ENCODE peak calls at places on chromosome 9, in four cellular contexts. One of them, this sample, is unnamed.
A peak's percentile ranks its signal among the peaks of the same experiment; 100 is the strongest.

GRCh38 chr9:22237497-22238363 is 208.9 kb upstream of the DMRTA1 start:
- DNase-seq in astrocyte: peak; percentile 96
- DNase-seq in endodermal cell: no peak
- DNase-seq in transverse colon: no peak
- DNase-seq in this sample: no peak

GRCh38 chr9:105539452-105539851 is 18.5 kb upstream of the FKTN start:
- DNase-seq in astrocyte: no peak
- DNase-seq in endodermal cell: peak; percentile 55
- DNase-seq in transverse colon: no peak
- DNase-seq in this sample: no peak

GRCh38 chr9:1032181-1032580 is 18.0 kb upstream of the DMRT2 start:
- DNase-seq in astrocyte: no peak
- DNase-seq in endodermal cell: no peak
- DNase-seq in transverse colon: no peak
- DNase-seq in this sample: no peak

GRCh38 chr9:94156549-94157407 is 72.5 kb downstream of the PTPDC1 start:
- DNase-seq in astrocyte: peak; percentile 71
- DNase-seq in endodermal cell: peak; percentile 24
- DNase-seq in transverse colon: peak; percentile 83
- DNase-seq in this sample: no peak

GRCh38 chr9:78921341-78921740 is 624.4 kb downstream of the PSAT1 start:
- DNase-seq in astrocyte: peak; percentile 66
- DNase-seq in endodermal cell: no peak
- DNase-seq in transverse colon: no peak
- DNase-seq in this sample: no peak

GRCh38 chr9:6917162-6917561 is 159.4 kb downstream of the KDM4C start:
- DNase-seq in astrocyte: no peak
- DNase-seq in endodermal cell: no peak
- DNase-seq in transverse colon: no peak
- DNase-seq in this sample: no peak

GRCh38 chr9:108759399-108759798 is 96.4 kb downstream of the ACTL7B start:
- DNase-seq in astrocyte: no peak
- DNase-seq in endodermal cell: no peak
- DNase-seq in transverse colon: no peak
- DNase-seq in this sample: no peak

GRCh38 chr9:90805006-90805993 is 3.7 kb downstream of the SYK start:
- DNase-seq in astrocyte: no peak
- DNase-seq in endodermal cell: no peak
- DNase-seq in transverse colon: no peak
- DNase-seq in this sample: peak; percentile 92

GRCh38 chr9:21287280-21287679 is 17.8 kb downstream of the IFNA5 start:
- DNase-seq in astrocyte: no peak
- DNase-seq in endodermal cell: no peak
- DNase-seq in transverse colon: no peak
- DNase-seq in this sample: no peak

GRCh38 chr9:19641046-19641445 is 147.8 kb downstream of the SLC24A2 start:
- DNase-seq in astrocyte: no peak
- DNase-seq in endodermal cell: no peak
- DNase-seq in transverse colon: no peak
- DNase-seq in this sample: no peak

GRCh38 chr9:124266826-124267201 is 9.1 kb downstream of the NEK6 start:
- DNase-seq in astrocyte: no peak
- DNase-seq in endodermal cell: no peak
- DNase-seq in transverse colon: no peak
- DNase-seq in this sample: no peak

GRCh38 chr9:7844283-7844682 is 44.7 kb upstream of the DMAC1 start:
- DNase-seq in astrocyte: no peak
- DNase-seq in endodermal cell: peak; percentile 55
- DNase-seq in transverse colon: no peak
- DNase-seq in this sample: peak; percentile 24

GRCh38 chr9:134959971-134960310 is 42.2 kb upstream of the FCN1 start:
- DNase-seq in astrocyte: no peak
- DNase-seq in endodermal cell: no peak
- DNase-seq in transverse colon: no peak
- DNase-seq in this sample: peak; percentile 4

GRCh38 chr9:99465231-99465891 is 243.3 kb downstream of the SEC61B start:
- DNase-seq in astrocyte: peak; percentile 67
- DNase-seq in endodermal cell: no peak
- DNase-seq in transverse colon: no peak
- DNase-seq in this sample: peak; percentile 55

GRCh38 chr9:96514825-96515218 is 64.9 kb downstream of the HABP4 start:
- DNase-seq in astrocyte: peak; percentile 42
- DNase-seq in endodermal cell: no peak
- DNase-seq in transverse colon: no peak
- DNase-seq in this sample: no peak

GRCh38 chr9:72596451-72597180 is 75.2 kb downstream of the TMC1 start:
- DNase-seq in astrocyte: peak; percentile 44
- DNase-seq in endodermal cell: no peak
- DNase-seq in transverse colon: no peak
- DNase-seq in this sample: no peak

GRCh38 chr9:74001382-74001781 is 495.8 kb upstream of the RORB start:
- DNase-seq in astrocyte: peak; percentile 5
- DNase-seq in endodermal cell: no peak
- DNase-seq in transverse colon: no peak
- DNase-seq in this sample: no peak

GRCh38 chr9:92534199-92535159 is 1.3 kb downstream of the ECM2 start:
- DNase-seq in astrocyte: no peak
- DNase-seq in endodermal cell: no peak
- DNase-seq in transverse colon: no peak
- DNase-seq in this sample: no peak
- H3K4me3 ChIP-seq in astrocyte: no peak overlapping the region
- H3K4me3 ChIP-seq in endodermal cell: no peak overlapping the region
- H3K4me3 ChIP-seq in transverse colon: no peak overlapping the region
- H3K4me3 ChIP-seq in this sample: no peak overlapping the region

DNA sequence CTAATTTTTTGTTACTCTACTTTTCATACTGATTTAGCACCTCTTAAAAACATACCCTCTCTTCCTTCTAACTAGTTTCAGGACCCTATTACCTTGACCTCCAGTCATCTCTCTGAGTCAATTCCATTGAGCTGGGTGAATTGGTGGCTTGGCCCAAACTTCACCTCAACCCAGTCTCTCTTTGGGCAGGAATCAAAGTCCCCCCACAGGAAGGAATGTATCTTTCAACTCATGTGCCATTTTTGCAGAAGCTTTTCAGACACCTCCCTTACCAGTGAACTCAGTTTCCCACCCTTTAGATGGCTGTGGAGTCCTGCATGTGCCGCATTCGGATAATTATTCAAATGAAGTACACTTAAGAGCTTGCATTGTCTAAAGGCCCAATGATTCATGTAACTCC is 693.6 kb downstream of the PTPRD start:
- DNase-seq in astrocyte: no peak
- DNase-seq in endodermal cell: no peak
- DNase-seq in transverse colon: no peak
- DNase-seq in this sample: no peak
- TF ChIP-seq CTCF in astrocyte: no peak
- TF ChIP-seq CTCF in endodermal cell: peak; percentile 49
- TF ChIP-seq CTCF in transverse colon: no peak
- TF ChIP-seq CTCF in this sample: no peak

GRCh38 chr9:92177591-92177990 is 62.4 kb upstream of the SPTLC1 start:
- DNase-seq in astrocyte: no peak
- DNase-seq in endodermal cell: no peak
- DNase-seq in transverse colon: no peak
- DNase-seq in this sample: no peak

GRCh38 chr9:92183449-92183848 is 68.2 kb upstream of the SPTLC1 start:
- DNase-seq in astrocyte: no peak
- DNase-seq in endodermal cell: no peak
- DNase-seq in transverse colon: no peak
- DNase-seq in this sample: no peak

GRCh38 chr9:92181296-92181695 is 66.1 kb upstream of the SPTLC1 start:
- DNase-seq in astrocyte: no peak
- DNase-seq in endodermal cell: no peak
- DNase-seq in transverse colon: no peak
- DNase-seq in this sample: no peak

GRCh38 chr9:92179286-92180002 is 64.2 kb upstream of the SPTLC1 start:
- DNase-seq in astrocyte: no peak
- DNase-seq in endodermal cell: no peak
- DNase-seq in transverse colon: no peak
- DNase-seq in this sample: no peak

DNA sequence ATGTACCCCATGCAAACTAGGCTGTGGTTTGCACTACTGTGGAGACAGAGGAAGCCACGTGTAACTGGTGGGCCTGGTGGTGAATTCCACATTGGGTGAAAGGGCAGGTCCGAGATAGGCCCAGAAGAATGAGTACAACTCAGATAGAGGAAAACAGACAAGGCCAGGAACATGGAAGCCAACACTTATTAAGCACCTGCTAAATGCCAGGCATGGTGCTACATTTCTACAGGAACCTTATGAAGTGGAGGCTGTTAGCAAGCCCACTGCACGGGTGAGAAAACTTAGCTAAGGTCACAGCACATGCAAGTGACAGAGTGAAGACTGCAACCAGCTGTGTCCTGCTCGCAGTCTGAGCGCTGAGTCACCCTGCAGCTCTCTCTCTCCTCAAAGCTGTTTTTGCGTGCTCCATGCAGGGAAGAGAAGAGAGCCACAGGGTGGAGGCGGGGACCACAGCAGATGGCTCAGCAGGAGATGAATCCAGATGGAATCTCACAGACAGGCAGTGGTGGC is 65.5 kb upstream of the SPTLC1 start:
- DNase-seq in astrocyte: peak; percentile 77
- DNase-seq in endodermal cell: peak; percentile 85
- DNase-seq in transverse colon: no peak
- DNase-seq in this sample: peak; percentile 75
- H3K27ac ChIP-seq in astrocyte: peak overlapping the region; percentile 4
- H3K27ac ChIP-seq in endodermal cell: no peak overlapping the region
- H3K27ac ChIP-seq in transverse colon: no peak overlapping the region
- H3K27ac ChIP-seq in this sample: peak overlapping the region; percentile 56

DNA sequence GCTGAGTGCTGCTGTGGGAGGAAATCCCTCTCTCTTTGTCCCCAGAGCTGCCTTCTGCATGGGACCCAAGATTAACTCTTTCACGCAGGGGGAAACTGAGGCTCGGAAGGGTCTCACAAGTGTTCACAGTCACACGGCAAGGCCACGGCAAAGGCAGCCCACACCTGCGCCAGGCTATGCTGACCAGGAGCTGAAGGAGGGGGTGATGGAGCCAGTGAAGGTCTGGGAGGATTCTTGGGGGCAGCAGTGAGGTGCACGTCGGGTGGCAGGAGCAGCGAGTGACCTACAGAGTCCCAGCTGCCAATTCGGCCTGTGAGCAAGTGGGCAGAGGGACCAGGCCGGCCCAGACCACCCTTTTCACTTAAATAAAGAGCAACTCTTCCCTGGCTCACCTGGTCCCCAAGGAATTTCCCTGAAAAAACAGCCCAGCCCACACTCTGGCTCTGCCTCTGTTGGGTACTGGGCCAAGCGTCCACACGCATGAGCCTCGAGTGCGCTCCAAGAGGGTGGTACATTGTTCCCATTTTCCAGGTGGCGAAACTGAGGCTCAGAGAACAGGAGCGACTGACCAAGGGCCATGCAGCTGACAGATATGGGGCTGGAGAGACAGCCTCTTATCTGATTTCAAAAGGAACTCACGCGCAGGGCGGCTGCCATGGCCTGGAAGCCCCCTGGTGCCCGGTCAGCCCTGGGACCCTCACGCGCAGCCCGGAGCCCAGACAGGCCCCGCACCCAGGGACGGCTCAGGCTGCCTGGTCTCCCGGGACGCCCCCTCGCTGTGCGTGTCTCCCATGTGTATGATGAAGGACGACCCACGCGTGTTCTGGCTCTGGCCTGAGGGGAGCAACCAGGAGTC is 28.2 kb downstream of the SARDH start:
- DNase-seq in astrocyte: no peak
- DNase-seq in endodermal cell: no peak
- DNase-seq in transverse colon: no peak
- DNase-seq in this sample: peak; percentile 8
- H3K4me3 ChIP-seq in astrocyte: no peak overlapping the region
- H3K4me3 ChIP-seq in endodermal cell: no peak overlapping the region
- H3K4me3 ChIP-seq in transverse colon: no peak overlapping the region
- H3K4me3 ChIP-seq in this sample: no peak overlapping the region

DNA sequence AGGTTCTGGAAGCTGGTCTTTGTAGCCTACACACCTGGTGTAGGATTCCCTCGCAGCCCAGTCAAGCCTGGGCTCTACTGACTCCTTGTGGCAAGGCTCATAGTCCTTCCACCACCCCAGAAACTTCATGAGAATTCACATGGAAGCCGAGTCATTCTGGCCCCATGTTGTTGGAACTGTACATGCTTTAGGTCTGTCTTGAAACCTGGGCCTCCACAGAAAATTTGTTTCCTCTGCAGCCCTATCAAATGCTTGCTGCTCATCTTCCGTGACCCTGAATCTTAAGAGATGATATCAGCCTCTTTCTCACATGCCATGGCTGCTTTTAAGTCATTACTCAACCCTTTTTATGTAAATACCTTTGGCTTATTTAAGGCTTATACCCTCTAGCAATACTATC is 113.4 kb upstream of the GRHPR start:
- DNase-seq in astrocyte: no peak
- DNase-seq in endodermal cell: peak; percentile 69
- DNase-seq in transverse colon: peak; percentile 23
- DNase-seq in this sample: no peak
- TF ChIP-seq CTCF in astrocyte: no peak
- TF ChIP-seq CTCF in endodermal cell: peak; percentile 70
- TF ChIP-seq CTCF in transverse colon: no peak
- TF ChIP-seq CTCF in this sample: peak; percentile 46

This sample was measured in WERI-Rb-1.